ENCODE peak calls at places on chromosomes 6 and 20, in seven cellular contexts. One of them, this sample, is unnamed.

GRCh38 chr6:34021001-34021838 is 124.7 kb downstream of the GRM4 start:
- DNase-seq in type B pancreatic cell: no peak
- DNase-seq in substantia nigra: no peak
- DNase-seq in activated CD4-positive, alpha-beta T cell treated with anti-CD3 and anti-CD28 coated beads, Interleukin-2, amount 50 U/mL, for 1 hour: no peak
- DNase-seq in NCI-H1092 treated with DMSO at 0.1 percent for 48 hours: no peak
- DNase-seq in left lobe of liver: no peak
- DNase-seq in ureter: no peak
- DNase-seq in this sample: no peak

GRCh38 chr6:33620158-33620583 is 951 bp upstream of the ITPR3 start:
- DNase-seq in type B pancreatic cell: no peak
- DNase-seq in substantia nigra: no peak
- DNase-seq in activated CD4-positive, alpha-beta T cell treated with anti-CD3 and anti-CD28 coated beads, Interleukin-2, amount 50 U/mL, for 1 hour: peak
- DNase-seq in NCI-H1092 treated with DMSO at 0.1 percent for 48 hours: peak
- DNase-seq in left lobe of liver: no peak
- DNase-seq in ureter: peak
- DNase-seq in this sample: peak

GRCh38 chr6:31689249-31690110 is 8.6 kb upstream of the LY6G5C start:
- DNase-seq in type B pancreatic cell: no peak
- DNase-seq in substantia nigra: no peak
- DNase-seq in activated CD4-positive, alpha-beta T cell treated with anti-CD3 and anti-CD28 coated beads, Interleukin-2, amount 50 U/mL, for 1 hour: peak
- DNase-seq in NCI-H1092 treated with DMSO at 0.1 percent for 48 hours: no peak
- DNase-seq in left lobe of liver: no peak
- DNase-seq in ureter: no peak
- DNase-seq in this sample: no peak

GRCh38 chr20:57672164-57672563 is 37.7 kb downstream of the PMEPA1 start:
- DNase-seq in type B pancreatic cell: no peak
- DNase-seq in substantia nigra: no peak
- DNase-seq in activated CD4-positive, alpha-beta T cell treated with anti-CD3 and anti-CD28 coated beads, Interleukin-2, amount 50 U/mL, for 1 hour: no peak
- DNase-seq in NCI-H1092 treated with DMSO at 0.1 percent for 48 hours: peak
- DNase-seq in left lobe of liver: no peak
- DNase-seq in ureter: no peak
- DNase-seq in this sample: peak

GRCh38 chr20:43383026-43383795 is 74.5 kb upstream of the SRSF6 start:
- DNase-seq in type B pancreatic cell: no peak
- DNase-seq in substantia nigra: no peak
- DNase-seq in activated CD4-positive, alpha-beta T cell treated with anti-CD3 and anti-CD28 coated beads, Interleukin-2, amount 50 U/mL, for 1 hour: no peak
- DNase-seq in NCI-H1092 treated with DMSO at 0.1 percent for 48 hours: no peak
- DNase-seq in left lobe of liver: no peak
- DNase-seq in ureter: no peak
- DNase-seq in this sample: no peak

GRCh38 chr20:15739056-15739455 is 834.2 kb downstream of the KIF16B start:
- DNase-seq in type B pancreatic cell: no peak
- DNase-seq in substantia nigra: no peak
- DNase-seq in activated CD4-positive, alpha-beta T cell treated with anti-CD3 and anti-CD28 coated beads, Interleukin-2, amount 50 U/mL, for 1 hour: no peak
- DNase-seq in NCI-H1092 treated with DMSO at 0.1 percent for 48 hours: no peak
- DNase-seq in left lobe of liver: no peak
- DNase-seq in ureter: no peak
- DNase-seq in this sample: no peak

GRCh38 chr6:71902261-71902660 is 15.9 kb downstream of the RIMS1 start:
- DNase-seq in type B pancreatic cell: no peak
- DNase-seq in substantia nigra: no peak
- DNase-seq in activated CD4-positive, alpha-beta T cell treated with anti-CD3 and anti-CD28 coated beads, Interleukin-2, amount 50 U/mL, for 1 hour: no peak
- DNase-seq in NCI-H1092 treated with DMSO at 0.1 percent for 48 hours: no peak
- DNase-seq in left lobe of liver: no peak
- DNase-seq in ureter: no peak
- DNase-seq in this sample: no peak

GRCh38 chr6:7467007-7467897 is 74.2 kb upstream of the DSP start:
- DNase-seq in type B pancreatic cell: no peak
- DNase-seq in substantia nigra: no peak
- DNase-seq in activated CD4-positive, alpha-beta T cell treated with anti-CD3 and anti-CD28 coated beads, Interleukin-2, amount 50 U/mL, for 1 hour: no peak
- DNase-seq in NCI-H1092 treated with DMSO at 0.1 percent for 48 hours: no peak
- DNase-seq in left lobe of liver: no peak
- DNase-seq in ureter: no peak
- DNase-seq in this sample: no peak

GRCh38 chr6:21085643-21086042 is 507.9 kb upstream of the SOX4 start:
- DNase-seq in type B pancreatic cell: no peak
- DNase-seq in substantia nigra: no peak
- DNase-seq in activated CD4-positive, alpha-beta T cell treated with anti-CD3 and anti-CD28 coated beads, Interleukin-2, amount 50 U/mL, for 1 hour: no peak
- DNase-seq in NCI-H1092 treated with DMSO at 0.1 percent for 48 hours: no peak
- DNase-seq in left lobe of liver: no peak
- DNase-seq in ureter: no peak
- DNase-seq in this sample: no peak

GRCh38 chr6:167577891-167578361 is 248.8 kb upstream of the AFDN start:
- DNase-seq in type B pancreatic cell: peak
- DNase-seq in substantia nigra: no peak
- DNase-seq in activated CD4-positive, alpha-beta T cell treated with anti-CD3 and anti-CD28 coated beads, Interleukin-2, amount 50 U/mL, for 1 hour: no peak
- DNase-seq in NCI-H1092 treated with DMSO at 0.1 percent for 48 hours: no peak
- DNase-seq in left lobe of liver: no peak
- DNase-seq in ureter: peak
- DNase-seq in this sample: no peak

GRCh38 chr20:19770375-19770774 is 12.3 kb downstream of the RIN2 start:
- DNase-seq in type B pancreatic cell: peak
- DNase-seq in substantia nigra: no peak
- DNase-seq in activated CD4-positive, alpha-beta T cell treated with anti-CD3 and anti-CD28 coated beads, Interleukin-2, amount 50 U/mL, for 1 hour: no peak
- DNase-seq in NCI-H1092 treated with DMSO at 0.1 percent for 48 hours: no peak
- DNase-seq in left lobe of liver: no peak
- DNase-seq in ureter: no peak
- DNase-seq in this sample: no peak

GRCh38 chr6:137709424-137710281 is 157.4 kb upstream of the TNFAIP3 start:
- DNase-seq in type B pancreatic cell: no peak
- DNase-seq in substantia nigra: no peak
- DNase-seq in activated CD4-positive, alpha-beta T cell treated with anti-CD3 and anti-CD28 coated beads, Interleukin-2, amount 50 U/mL, for 1 hour: no peak
- DNase-seq in NCI-H1092 treated with DMSO at 0.1 percent for 48 hours: no peak
- DNase-seq in left lobe of liver: no peak
- DNase-seq in ureter: no peak
- DNase-seq in this sample: no peak

GRCh38 chr6:81792826-81793225 is 40.3 kb upstream of the TENT5A start:
- DNase-seq in type B pancreatic cell: no peak
- DNase-seq in substantia nigra: no peak
- DNase-seq in activated CD4-positive, alpha-beta T cell treated with anti-CD3 and anti-CD28 coated beads, Interleukin-2, amount 50 U/mL, for 1 hour: no peak
- DNase-seq in NCI-H1092 treated with DMSO at 0.1 percent for 48 hours: no peak
- DNase-seq in left lobe of liver: no peak
- DNase-seq in ureter: no peak
- DNase-seq in this sample: no peak